ENCODE peak calls at places on chromosome 7, in five cellular contexts. W is fibroblast of lung, F is H9, A is right lobe of liver, C is SK-N-SH. S is an unnamed sample.

GRCh38 chr7:14381306-14381705 is 391.8 kb upstream of the ETV1 start:
- DNase-seq in W (peak; percentile 79), A (no peak), F (no peak), C (no peak), S (peak; percentile 21)

GRCh38 chr7:44769381-44770209 is 20.9 kb downstream of the ZMIZ2 start:
- DNase-seq in F (no peak), W (peak; percentile 67), A (no peak), C (no peak), S (peak; percentile 78)

GRCh38 chr7:101255841-101256240 is 11.0 kb upstream of the FIS1 start:
- DNase-seq in A (no peak), F (no peak), W (no peak), C (no peak), S (peak; percentile 44)

GRCh38 chr7:49398236-49398635 is 375.2 kb upstream of the VWC2 start:
- DNase-seq in F (no peak), W (peak; percentile 3), C (no peak), A (no peak), S (no peak)

GRCh38 chr7:2116903-2117680 is 115.7 kb downstream of the MAD1L1 start:
- DNase-seq in W (peak; percentile 55), F (no peak), A (no peak), C (peak; percentile 81), S (no peak)

GRCh38 chr7:36986429-36987362 is 262.4 kb upstream of the AOAH start:
- DNase-seq in W (peak; percentile 12), F (peak; percentile 81), C (peak; percentile 79), A (peak; percentile 66), S (peak; percentile 87)

GRCh38 chr7:97757824-97758223 is 25.9 kb downstream of the TAC1 start:
- DNase-seq in W (no peak), A (no peak), C (no peak), F (no peak), S (no peak)

GRCh38 chr7:25029075-25029474 is 49.1 kb upstream of the OSBPL3 start:
- DNase-seq in F (no peak), W (no peak), C (no peak), A (no peak), S (no peak)

GRCh38 chr7:66554326-66554725 is 74.4 kb upstream of the KCTD7 start:
- DNase-seq in C (no peak), W (no peak), A (no peak), F (no peak), S (peak; percentile 52)

GRCh38 chr7:77698042-77698625 is 1.9 kb downstream of the RSBN1L start:
- DNase-seq in C (no peak), F (no peak), W (no peak), A (no peak), S (no peak)

GRCh38 chr7:51340029-51340838 is 23.6 kb upstream of the COBL start:
- DNase-seq in W (no peak), C (no peak), A (no peak), F (peak; percentile 10), S (no peak)

GRCh38 chr7:101673951-101674350 is 44.9 kb upstream of the MYL10 start:
- DNase-seq in C (no peak), A (no peak), W (no peak), F (no peak), S (no peak)

GRCh38 chr7:8418627-8419245 is 14.7 kb upstream of the NXPH1 start:
- DNase-seq in A (peak; percentile 57), W (peak; percentile 49), F (peak; percentile 36), C (peak; percentile 60), S (no peak)

GRCh38 chr7:11437987-11438386 is 394.0 kb downstream of the THSD7A start:
- DNase-seq in C (no peak), W (peak; percentile 53), F (no peak), A (no peak), S (no peak)

GRCh38 chr7:148686312-148686937 is 12.3 kb upstream of the CUL1 start:
- DNase-seq in F (no peak), W (no peak), C (no peak), A (no peak), S (no peak)

GRCh38 chr7:70595741-70596574 is 536.0 kb upstream of the GALNT17 start:
- DNase-seq in W (peak; percentile 30), A (peak; percentile 54), F (peak; percentile 62), C (peak; percentile 89), S (no peak)

GRCh38 chr7:21984042-21984441 is 38.3 kb upstream of the CDCA7L start:
- DNase-seq in A (no peak), W (no peak), C (no peak), F (no peak), S (no peak)

GRCh38 chr7:12719141-12719919 is 31.9 kb downstream of the ARL4A start:
- DNase-seq in F (no peak), C (no peak), A (no peak), W (peak; percentile 86), S (peak; percentile 71)

GRCh38 chr7:152602962-152603361 is 73.0 kb downstream of the XRCC2 start:
- DNase-seq in A (no peak), C (no peak), F (no peak), W (peak; percentile 77), S (peak; percentile 13)

GRCh38 chr7:79740076-79740475 is 286.6 kb upstream of the MAGI2 start:
- DNase-seq in A (no peak), F (no peak), C (no peak), W (no peak), S (no peak)

GRCh38 chr7:79736418-79736817 is 283.0 kb upstream of the MAGI2 start:
- DNase-seq in A (no peak), F (no peak), W (no peak), C (no peak), S (peak; percentile 22)

DNA sequence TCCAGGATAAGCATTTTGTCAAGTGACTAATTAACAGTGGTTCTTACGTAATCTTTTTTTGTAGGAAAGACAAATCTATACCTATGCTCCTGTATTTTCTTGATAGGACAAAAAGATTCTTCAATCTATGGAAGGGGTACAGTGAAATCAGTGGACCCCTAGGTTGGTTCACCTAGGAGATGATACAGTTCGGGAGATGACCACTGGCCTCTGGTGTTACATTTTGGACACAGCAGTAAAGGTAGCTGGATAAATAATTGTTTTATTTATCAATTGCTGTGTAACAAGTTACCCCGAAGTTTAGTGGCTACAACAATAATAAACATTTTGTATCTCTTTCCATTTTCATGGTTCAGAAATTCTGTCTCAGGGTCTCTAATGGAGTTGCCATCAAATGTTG is 288.2 kb upstream of the MAGI2 start:
- DNase-seq in F (no peak), C (no peak), A (no peak), W (no peak), S (no peak)
- TF ChIP-seq CTCF in F (peak; percentile 52), C (peak; percentile 42), A (peak; percentile 39), W (peak; percentile 17), S (peak; percentile 42)

GRCh38 chr7:76426246-76426645 is 1.5 kb downstream of the ZP3 start:
- DNase-seq in F (no peak), W (no peak), C (no peak), A (no peak), S (peak; percentile 26)

GRCh38 chr7:76424413-76425111 is at the start of gene ZP3:
- DNase-seq in W (no peak), F (no peak), C (no peak), A (no peak), S (peak; percentile 19)

GRCh38 chr7:76427635-76428034 is 2.9 kb downstream of the ZP3 start:
- DNase-seq in C (no peak), A (no peak), W (no peak), F (no peak), S (peak; percentile 23)

GRCh38 chr7:76423666-76424412 is 911 bp upstream of the ZP3 start:
- DNase-seq in F (peak; percentile 61), C (no peak), W (peak; percentile 34), A (no peak), S (peak; percentile 43)

DNA sequence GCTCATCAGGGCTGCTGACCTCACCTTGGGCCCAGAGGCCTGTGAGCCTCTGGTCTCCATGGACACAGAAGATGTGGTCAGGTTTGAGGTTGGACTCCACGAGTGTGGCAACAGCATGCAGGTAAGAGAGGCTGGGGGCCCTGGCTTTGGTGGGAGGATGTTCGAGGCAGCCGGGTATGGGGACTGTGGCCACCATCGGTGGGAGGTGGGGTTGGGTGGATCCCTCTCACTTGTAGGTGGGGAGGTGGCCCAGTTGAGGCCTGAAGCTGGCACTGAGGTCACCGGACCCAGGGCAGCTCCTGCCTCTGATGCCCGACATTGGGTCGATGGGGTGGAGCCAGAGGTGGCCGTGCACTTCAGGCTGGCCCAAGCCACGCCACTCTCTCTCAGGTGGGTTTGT is 406 bp downstream of the ZP3 start:
- DNase-seq in C (no peak), A (no peak), W (no peak), F (no peak), S (no peak)
- H3K27ac ChIP-seq in C (no peak overlapping the region), A (no peak overlapping the region), W (no peak overlapping the region), F (no peak overlapping the region), S (no peak overlapping the region)

DNA sequence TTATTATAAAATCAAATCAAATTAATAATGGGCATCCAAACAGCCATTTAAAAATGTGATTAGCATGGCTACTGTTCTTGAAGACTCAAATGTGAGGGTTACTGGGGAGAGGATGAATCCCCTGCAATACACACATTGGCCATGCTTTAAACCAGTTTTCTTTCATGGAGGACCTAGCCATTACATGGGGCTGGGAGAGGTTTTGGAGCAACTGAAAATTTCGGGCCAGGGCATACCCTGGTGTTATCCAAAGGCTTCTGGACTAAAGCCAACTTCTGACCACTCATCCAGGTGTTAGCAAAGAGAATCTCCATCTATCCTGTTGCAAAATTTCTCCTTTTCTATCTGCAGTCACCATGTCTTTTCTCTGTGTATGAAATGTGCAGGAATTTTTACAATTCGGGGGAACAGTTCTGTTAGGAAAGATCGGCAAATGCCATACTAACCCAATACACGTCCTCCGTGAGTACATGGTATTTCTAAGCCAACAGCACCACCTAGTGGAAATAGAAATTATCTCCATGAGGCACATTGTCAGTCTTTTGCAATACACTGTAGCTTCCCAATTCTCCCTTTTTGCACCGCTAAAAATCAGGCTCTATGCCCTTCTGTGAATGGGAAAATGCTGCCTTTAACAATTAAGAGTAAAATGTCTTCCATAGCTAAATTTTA is 47.0 kb upstream of the ZNF107 start:
- DNase-seq in C (peak; percentile 53), W (peak; percentile 38), A (no peak), F (no peak), S (no peak)
- TF ChIP-seq CTCF in C (peak; percentile 79), W (peak; percentile 20), A (peak; percentile 90), F (peak; percentile 66), S (peak; percentile 41)

DNA sequence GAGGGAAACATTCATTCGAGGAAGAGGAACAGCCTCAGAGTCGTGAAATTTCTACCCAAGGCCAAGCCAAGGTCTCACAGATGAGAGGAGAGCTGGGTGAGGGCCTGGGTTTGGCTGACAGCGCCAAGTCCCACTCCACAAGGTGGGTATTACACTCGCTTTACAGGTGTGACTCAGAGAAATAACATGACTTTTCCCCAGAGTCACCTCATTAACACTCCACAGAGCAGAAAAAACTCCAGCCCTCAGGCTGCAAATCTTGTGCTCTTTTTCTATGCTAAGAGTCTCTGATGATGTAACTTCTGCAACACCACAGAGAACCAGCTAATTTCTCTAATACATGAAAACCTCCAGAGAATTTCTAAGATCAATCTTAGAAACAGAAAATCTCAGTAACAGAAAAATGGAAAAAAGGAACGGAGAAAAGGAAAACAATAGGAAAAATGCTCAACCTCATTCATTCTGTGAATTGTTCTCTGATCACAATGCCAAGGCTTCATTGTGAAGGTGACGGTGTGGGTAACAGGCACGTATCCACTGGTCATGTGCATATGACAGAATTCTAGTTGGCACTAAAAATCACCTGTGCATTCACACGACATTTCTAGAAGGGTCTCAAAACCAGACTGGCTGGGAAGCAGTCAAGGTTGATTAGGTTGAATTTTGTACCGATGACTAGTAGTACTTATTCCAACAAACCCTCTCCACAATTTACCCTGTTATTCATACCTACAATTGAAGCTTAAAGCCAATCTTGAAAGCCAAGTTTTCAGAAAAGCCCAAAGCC is 20.3 kb downstream of the YWHAG start:
- DNase-seq in A (no peak), W (peak; percentile 53), C (no peak), F (no peak), S (no peak)
- H3K27ac ChIP-seq in A (no peak overlapping the region), W (no peak overlapping the region), C (no peak overlapping the region), F (no peak overlapping the region), S (peak overlapping the region; percentile 6)

S was measured in osteoblast.